ENCODE peak calls at places on chromosomes 1 and 21, in four cellular contexts. W is IMR-90, P is A549, B is NB4. E is an unnamed sample.

GRCh38 chr1:11990303-11991032 is 10.2 kb downstream of the MFN2 start:
- DNase-seq in W (peak), P (no peak), B (no peak), E (peak)

GRCh38 chr1:10432910-10433785 is 2.9 kb downstream of the CENPS start:
- DNase-seq in W (no peak), P (no peak), B (no peak), E (no peak)

GRCh38 chr21:41071410-41071809 is 96.5 kb upstream of the BACE2 start:
- DNase-seq in W (no peak), P (peak), B (peak), E (no peak)

GRCh38 chr1:199460933-199461332 is 566.6 kb upstream of the NR5A2 start:
- DNase-seq in W (peak), P (no peak), B (peak), E (no peak)

GRCh38 chr1:15455522-15455921 is 1.0 kb upstream of the CELA2A start:
- DNase-seq in W (peak), P (no peak), B (peak), E (no peak)

GRCh38 chr1:190022709-190023108 is 455.0 kb downstream of the BRINP3 start:
- DNase-seq in W (peak), P (peak), B (peak), E (no peak)

GRCh38 chr1:222073307-222073995 is 331.6 kb upstream of the DUSP10 start:
- DNase-seq in W (peak), P (peak), B (no peak), E (no peak)

GRCh38 chr1:111334169-111334568 is 43.5 kb downstream of the CHIA start:
- DNase-seq in W (peak), P (peak), B (peak), E (peak)

DNA sequence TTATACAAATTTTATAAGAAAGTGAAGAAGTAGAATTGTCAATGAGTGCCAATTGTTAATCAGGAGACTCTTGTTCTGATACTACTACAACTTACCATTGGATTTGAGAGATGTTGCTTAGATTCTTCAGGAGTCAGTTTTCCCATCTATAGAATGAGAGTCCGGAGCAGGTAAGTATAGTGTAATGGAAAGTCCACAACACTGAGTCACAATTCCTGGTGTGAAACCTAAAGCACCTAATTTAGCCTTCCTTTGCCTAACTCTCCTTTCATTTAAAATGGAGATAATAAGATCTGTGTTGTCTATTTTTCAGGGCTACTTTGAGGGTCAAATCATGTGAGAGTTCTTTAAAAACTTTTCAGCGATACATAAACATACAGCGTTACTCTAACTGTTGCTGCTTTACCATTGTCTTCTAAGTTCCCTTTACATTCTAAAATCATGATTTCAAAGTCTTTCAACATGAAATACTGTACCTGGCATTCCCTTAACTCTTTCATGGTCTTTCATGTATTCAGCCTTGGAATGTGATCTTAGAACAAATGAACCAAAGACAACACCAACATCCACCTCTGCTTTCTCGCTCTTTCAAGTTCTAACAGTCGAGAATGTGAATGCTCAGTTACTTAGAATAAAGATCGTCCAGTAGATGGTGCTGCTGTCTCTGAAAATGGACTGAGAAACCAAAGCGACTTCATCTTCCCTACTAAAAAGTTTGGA is 90.9 kb downstream of the SLC30A10 start:
- DNase-seq in W (peak), P (peak), B (peak), E (peak)
- TF ChIP-seq CTCF in W (peak), P (peak), B (peak), E (peak)

DNA sequence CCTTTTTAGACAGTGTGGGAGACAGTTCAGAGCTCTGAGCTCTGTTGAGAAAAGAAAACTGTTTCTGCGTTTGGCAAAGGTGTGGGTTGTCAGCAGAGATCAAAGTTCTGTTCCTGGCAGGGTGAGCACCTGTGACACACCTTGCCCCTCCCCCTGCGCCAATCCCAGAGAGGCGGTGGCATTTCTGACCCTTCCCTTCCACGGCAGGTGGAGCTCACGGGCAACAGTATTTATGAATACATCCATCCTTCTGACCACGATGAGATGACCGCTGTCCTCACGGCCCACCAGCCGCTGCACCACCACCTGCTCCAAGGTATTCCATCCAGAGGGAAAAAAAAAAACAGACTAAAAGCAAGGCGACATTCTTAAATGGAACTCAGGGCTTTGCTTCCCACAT is 20.7 kb downstream of the SIM2 start:
- DNase-seq in W (no peak), P (no peak), B (no peak), E (no peak)
- H3K4me3 ChIP-seq in W (no peak), P (no peak), B (no peak), E (no peak)

GRCh38 chr1:64654519-64655341 is 90.1 kb upstream of the RAVER2 start:
- DNase-seq in W (peak), P (no peak), B (no peak), E (no peak)
- TF ChIP-seq CTCF in W (no peak), P (no peak), B (no peak), E (peak)

GRCh38 chr1:174652496-174653280 is 204.9 kb downstream of the GPR52 start:
- DNase-seq in W (no peak), P (no peak), B (no peak), E (no peak)
- H3K4me3 ChIP-seq in W (no peak), P (no peak), B (no peak), E (no peak)

GRCh38 chr1:113714606-113715269 is 44.5 kb downstream of the PHTF1 start:
- DNase-seq in W (no peak), P (no peak), B (no peak), E (no peak)
- TF ChIP-seq CTCF in W (peak), P (no peak), B (no peak), E (no peak)

GRCh38 chr1:117610036-117610435 is 4.2 kb downstream of the TENT5C start:
- DNase-seq in W (no peak), P (no peak), B (peak), E (no peak)
- H3K4me3 ChIP-seq in W (no peak), P (no peak), B (peak), E (no peak)

GRCh38 chr1:154998201-154998780 is 4.3 kb upstream of the ZBTB7B start:
- DNase-seq in W (no peak), P (no peak), B (peak), E (no peak)
- TF ChIP-seq CTCF in W (no peak), P (peak), B (peak), E (peak)

GRCh38 chr1:39269349-39269748 is 64.9 kb downstream of the MACF1 start:
- DNase-seq in W (no peak), P (no peak), B (no peak), E (no peak)
- H3K4me3 ChIP-seq in W (no peak), P (no peak), B (no peak), E (no peak)

E was measured in epithelial cell of proximal tubule.